ENCODE peak calls at places on chromosomes 2 and 18, in six cellular contexts. W, S, A, C, F and D are unnamed samples.

GRCh38 chr2:145159676-145160075 is 639.8 kb upstream of the ZEB2 start:
- DNase-seq in W (no peak), S (no peak), A (no peak), C (no peak), F (no peak), D (no peak)

GRCh38 chr2:183034806-183035205 is 3.5 kb downstream of the NCKAP1 start:
- DNase-seq in W (peak), S (no peak), A (peak), C (no peak), F (no peak), D (no peak)

GRCh38 chr2:132670104-132670960 is at the start of gene LYPD1:
- DNase-seq in W (no peak), S (peak), A (peak), C (no peak), F (peak), D (no peak)

GRCh38 chr2:200862532-200863000 is 1.9 kb downstream of the CLK1 start:
- DNase-seq in W (peak), S (no peak), A (peak), C (no peak), F (peak), D (no peak)

GRCh38 chr2:159677654-159678053 is 34.7 kb upstream of the MARCHF7 start:
- DNase-seq in W (peak), S (no peak), A (peak), C (no peak), F (peak), D (no peak)

GRCh38 chr2:177296047-177296446 is 31.5 kb upstream of the NFE2L2 start:
- DNase-seq in W (peak), S (no peak), A (peak), C (no peak), F (peak), D (no peak)

GRCh38 chr2:67776276-67776675 is 286.5 kb downstream of the C1D start:
- DNase-seq in W (no peak), S (no peak), A (no peak), C (no peak), F (no peak), D (no peak)

GRCh38 chr2:209592106-209592505 is 168.3 kb downstream of the MAP2 start:
- DNase-seq in W (no peak), S (no peak), A (no peak), C (no peak), F (no peak), D (no peak)

GRCh38 chr2:39772812-39773152 is 6.3 kb downstream of the THUMPD2 start:
- DNase-seq in W (no peak), S (no peak), A (no peak), C (no peak), F (peak), D (no peak)

GRCh38 chr2:163778045-163778753 is 42.4 kb upstream of the FIGN start:
- DNase-seq in W (peak), S (no peak), A (peak), C (peak), F (peak), D (no peak)

GRCh38 chr18:2301316-2301715 is 270.0 kb downstream of the METTL4 start:
- DNase-seq in W (no peak), S (no peak), A (no peak), C (no peak), F (no peak), D (no peak)

GRCh38 chr2:234258562-234259141 is 208.2 kb downstream of the SPP2 start:
- DNase-seq in W (no peak), S (no peak), A (no peak), C (no peak), F (peak), D (no peak)

GRCh38 chr2:23386422-23387220 is 1.6 kb downstream of the KLHL29 start:
- DNase-seq in W (peak), S (peak), A (peak), C (no peak), F (peak), D (no peak)

GRCh38 chr2:11938196-11938595 is 191.8 kb downstream of the LPIN1 start:
- DNase-seq in W (peak), S (no peak), A (no peak), C (no peak), F (no peak), D (no peak)

GRCh38 chr2:145200307-145200706 is 680.4 kb upstream of the ZEB2 start:
- DNase-seq in W (no peak), S (no peak), A (peak), C (no peak), F (no peak), D (no peak)

GRCh38 chr2:69436594-69436936 is 670 bp downstream of the NFU1 start:
- DNase-seq in W (no peak), S (no peak), A (peak), C (no peak), F (peak), D (no peak)

GRCh38 chr2:237723613-237724012 is 75.0 kb upstream of the RBM44 start:
- DNase-seq in W (no peak), S (peak), A (peak), C (no peak), F (peak), D (no peak)

GRCh38 chr2:38466849-38467767 is 90.0 kb upstream of the ATL2 start:
- DNase-seq in W (peak), S (no peak), A (peak), C (no peak), F (no peak), D (no peak)
- TF ChIP-seq CTCF in W (no peak), S (no peak), A (no peak), C (no peak), F (no peak), D (no peak)

DNA sequence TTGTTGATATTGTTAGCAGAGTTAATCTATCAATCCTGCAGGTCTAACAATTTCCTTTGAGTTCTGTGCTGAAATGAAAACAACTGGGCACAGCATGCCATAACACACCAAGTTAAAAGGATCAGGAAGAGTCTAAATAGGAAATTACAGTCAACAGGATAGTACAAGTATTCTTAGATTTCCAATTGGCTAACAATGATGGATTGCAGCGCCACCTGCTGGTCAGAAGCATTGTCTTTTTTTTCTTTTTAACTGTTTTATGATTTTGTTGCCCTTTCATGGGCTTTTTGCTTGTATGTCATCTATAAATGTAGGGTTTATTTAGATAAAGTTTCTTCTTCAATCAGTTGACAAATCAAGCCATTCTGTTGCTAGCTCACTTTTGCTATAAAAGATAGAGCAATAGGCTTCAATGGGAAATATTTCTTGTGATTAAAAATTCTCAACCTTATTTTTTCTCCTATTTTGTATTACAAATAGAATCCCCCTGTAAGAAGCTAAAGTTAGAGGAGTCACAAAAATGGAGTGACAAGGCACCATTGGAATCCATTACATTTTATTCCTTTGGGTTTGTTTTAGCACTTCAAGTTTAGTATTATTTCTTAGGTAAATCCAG is 40.8 kb upstream of the RPRM start:
- DNase-seq in W (peak), S (peak), A (peak), C (peak), F (peak), D (no peak)
- TF ChIP-seq CTCF in W (peak), S (peak), A (peak), C (peak), F (peak), D (peak)

DNA sequence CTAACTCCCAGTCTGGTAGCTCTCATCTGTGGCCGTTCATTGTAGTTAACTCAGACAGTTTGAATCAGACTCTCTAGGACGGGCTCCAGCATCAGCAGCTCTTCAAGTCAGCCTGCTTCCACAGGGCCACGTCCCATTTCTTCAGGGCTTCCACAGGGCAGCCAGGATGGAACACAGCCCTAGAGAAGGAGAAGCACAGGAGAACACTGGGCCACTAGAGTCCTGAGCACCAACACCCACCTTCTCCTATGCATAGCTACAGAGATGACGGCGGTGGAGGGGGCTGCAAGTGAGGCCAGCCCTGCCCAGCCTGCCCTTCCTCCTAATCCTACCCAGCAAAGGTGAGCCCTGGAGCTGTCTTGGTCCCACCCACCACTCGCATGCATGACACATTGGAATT is 10.2 kb upstream of the TEX261 start:
- DNase-seq in W (no peak), S (no peak), A (no peak), C (no peak), F (no peak), D (peak)
- TF ChIP-seq CTCF in W (no peak), S (no peak), A (no peak), C (no peak), F (no peak), D (no peak)

GRCh38 chr2:218269900-218270720 is at the start of the genes AAMP and PNKD:
- DNase-seq in W (peak), S (peak), A (peak), C (peak), F (peak), D (peak)
- TF ChIP-seq CTCF in W (peak), S (no peak), A (no peak), C (peak), F (peak), D (no peak)

DNA sequence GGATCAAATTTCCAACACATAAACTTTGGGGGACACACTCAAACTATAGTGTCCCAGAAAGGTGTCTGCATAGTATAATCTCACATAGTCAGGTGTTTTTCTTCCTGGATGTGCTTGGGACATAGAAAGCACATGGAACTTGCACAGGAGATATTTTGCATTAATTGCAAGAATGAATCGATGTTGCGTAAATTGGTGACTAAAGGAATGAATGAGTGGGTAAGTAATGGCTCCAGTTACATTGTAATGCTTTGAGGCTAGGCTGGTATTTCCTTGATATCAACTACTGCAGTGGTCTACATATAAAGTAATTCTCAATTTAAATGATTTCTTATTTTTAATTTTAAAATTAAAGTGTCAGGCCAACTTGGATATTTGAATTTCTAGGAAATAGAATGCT is 53.4 kb downstream of the SH3RF3 start:
- DNase-seq in W (no peak), S (no peak), A (no peak), C (no peak), F (peak), D (no peak)
- TF ChIP-seq CTCF in W (no peak), S (no peak), A (no peak), C (no peak), F (no peak), D (no peak)

DNA sequence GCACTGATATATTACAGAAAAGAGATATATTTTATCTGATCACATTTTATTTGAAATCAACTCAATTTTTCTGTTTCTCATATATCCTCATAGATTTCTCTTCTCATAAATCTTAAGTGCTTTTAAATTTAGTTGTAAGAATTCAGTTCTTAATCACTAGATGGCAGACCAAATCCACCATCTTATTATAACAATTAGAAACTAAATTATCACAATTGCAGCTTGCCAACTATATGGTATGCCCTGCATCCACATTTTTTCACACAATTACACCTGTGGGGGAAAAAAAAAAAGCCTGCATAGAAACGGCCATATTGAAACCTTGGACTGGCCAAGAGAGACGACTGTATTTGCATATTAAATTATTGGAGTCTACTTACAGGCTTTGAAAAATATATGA is 64.4 kb downstream of the COL5A2 start:
- DNase-seq in W (peak), S (no peak), A (no peak), C (no peak), F (peak), D (no peak)
- TF ChIP-seq CTCF in W (no peak), S (no peak), A (no peak), C (no peak), F (peak), D (peak)